ENCODE peak calls at places on chromosome 15, in five cellular contexts. One of them, this sample, is unnamed.
A peak's percentile ranks its signal among the peaks of the same experiment; 100 is the strongest.

GRCh38 chr15:77009646-77010311 is 14.9 kb downstream of the PSTPIP1 start:
- DNase-seq in mesendoderm: no peak
- DNase-seq in IMR-90: peak; percentile 14
- DNase-seq in H9: no peak
- DNase-seq in mesenchymal stem cell: no peak
- DNase-seq in this sample: no peak

GRCh38 chr15:72306211-72306785 is 13.7 kb downstream of the CELF6 start:
- DNase-seq in mesendoderm: peak; percentile 81
- DNase-seq in IMR-90: peak; percentile 32
- DNase-seq in H9: peak; percentile 49
- DNase-seq in mesenchymal stem cell: no peak
- DNase-seq in this sample: no peak

GRCh38 chr15:50257924-50258323 is 7.6 kb downstream of the HDC start:
- DNase-seq in mesendoderm: no peak
- DNase-seq in IMR-90: peak; percentile 77
- DNase-seq in H9: no peak
- DNase-seq in mesenchymal stem cell: peak; percentile 38
- DNase-seq in this sample: no peak

GRCh38 chr15:101027273-101027901 is 108.2 kb downstream of the LRRK1 start:
- DNase-seq in mesendoderm: no peak
- DNase-seq in IMR-90: no peak
- DNase-seq in H9: peak; percentile 28
- DNase-seq in mesenchymal stem cell: no peak
- DNase-seq in this sample: no peak

GRCh38 chr15:82832601-82833209 is 23.3 kb downstream of the WHAMM start:
- DNase-seq in mesendoderm: no peak
- DNase-seq in IMR-90: peak; percentile 93
- DNase-seq in H9: no peak
- DNase-seq in mesenchymal stem cell: peak; percentile 86
- DNase-seq in this sample: no peak

GRCh38 chr15:98714906-98715305 is 66.6 kb downstream of the IGF1R start:
- DNase-seq in mesendoderm: no peak
- DNase-seq in IMR-90: no peak
- DNase-seq in H9: no peak
- DNase-seq in mesenchymal stem cell: no peak
- DNase-seq in this sample: no peak

GRCh38 chr15:65937476-65937875 is 68.2 kb downstream of the RAB11A start:
- DNase-seq in mesendoderm: no peak
- DNase-seq in IMR-90: peak; percentile 15
- DNase-seq in H9: no peak
- DNase-seq in mesenchymal stem cell: peak; percentile 6
- DNase-seq in this sample: no peak

GRCh38 chr15:92082217-92082843 is 228.8 kb downstream of the SLCO3A1 start:
- DNase-seq in mesendoderm: peak; percentile 81
- DNase-seq in IMR-90: peak; percentile 73
- DNase-seq in H9: peak; percentile 74
- DNase-seq in mesenchymal stem cell: peak; percentile 46
- DNase-seq in this sample: peak; percentile 69

GRCh38 chr15:88655780-88656488 is 17.1 kb downstream of the ISG20 start:
- DNase-seq in mesendoderm: no peak
- DNase-seq in IMR-90: no peak
- DNase-seq in H9: no peak
- DNase-seq in mesenchymal stem cell: no peak
- DNase-seq in this sample: no peak

DNA sequence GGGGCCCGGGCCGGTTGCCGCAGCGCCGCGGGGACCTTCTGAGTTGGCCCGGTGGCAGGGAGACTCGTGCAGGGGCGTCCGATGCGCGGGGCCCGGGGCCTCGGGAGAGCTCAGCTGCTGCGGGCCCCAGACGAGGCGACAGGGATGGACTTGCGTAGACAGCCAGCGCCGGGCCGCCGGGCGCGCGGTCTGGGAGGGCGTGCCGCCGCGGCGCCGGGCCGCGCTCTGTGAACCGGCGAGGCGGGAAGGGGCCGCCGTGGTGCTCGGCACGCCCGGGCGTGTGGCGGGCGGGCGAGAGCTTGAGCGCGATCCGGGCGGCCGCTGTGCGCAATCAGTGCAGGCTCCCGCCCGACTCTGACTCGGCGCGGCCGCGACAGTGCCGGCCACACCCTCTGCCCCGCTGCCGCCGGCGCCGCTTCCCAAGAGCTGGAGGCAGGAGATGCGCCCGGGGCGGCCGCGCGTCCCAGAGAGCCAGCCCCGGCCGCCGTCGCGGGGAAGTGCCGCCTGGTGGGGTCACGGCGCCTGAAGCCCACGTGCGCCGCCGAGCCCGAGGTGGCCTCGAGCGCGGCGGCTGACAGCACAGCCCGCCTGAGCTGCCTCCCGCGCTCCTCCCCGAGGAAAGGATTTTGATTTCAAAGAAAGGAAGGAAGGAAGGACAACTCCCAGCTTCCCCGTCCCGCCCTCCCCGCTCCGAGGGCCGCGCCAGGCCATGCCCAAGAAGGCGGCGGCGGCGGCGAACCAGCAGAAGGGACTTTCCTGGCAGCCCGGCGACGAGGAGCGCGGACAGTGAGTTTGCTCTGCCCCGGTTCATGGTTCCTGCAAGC is 669 bp downstream of the TLNRD1 start:
- DNase-seq in mesendoderm: peak; percentile 68
- DNase-seq in IMR-90: peak; percentile 35
- DNase-seq in H9: peak; percentile 48
- DNase-seq in mesenchymal stem cell: peak; percentile 73
- DNase-seq in this sample: peak; percentile 31
- H2BK120ac ChIP-seq in mesendoderm: no peak overlapping the region
- H2BK120ac ChIP-seq in IMR-90: peak overlapping the region; percentile 10
- H2BK120ac ChIP-seq in H9: no peak overlapping the region
- H2BK120ac ChIP-seq in mesenchymal stem cell: peak overlapping the region; percentile 98
- H2BK120ac ChIP-seq in this sample: peak overlapping the region; percentile 100

GRCh38 chr15:78625621-78626280 is 5.0 kb upstream of the CHRNA3 start:
- DNase-seq in mesendoderm: no peak
- DNase-seq in IMR-90: no peak
- DNase-seq in H9: no peak
- DNase-seq in mesenchymal stem cell: no peak
- DNase-seq in this sample: no peak

GRCh38 chr15:78626611-78627010 is 5.8 kb upstream of the CHRNA3 start:
- DNase-seq in mesendoderm: no peak
- DNase-seq in IMR-90: no peak
- DNase-seq in H9: no peak
- DNase-seq in mesenchymal stem cell: no peak
- DNase-seq in this sample: no peak

GRCh38 chr15:78624651-78625590 is 4.1 kb upstream of the CHRNA3 start:
- DNase-seq in mesendoderm: no peak
- DNase-seq in IMR-90: no peak
- DNase-seq in H9: no peak
- DNase-seq in mesenchymal stem cell: no peak
- DNase-seq in this sample: no peak

GRCh38 chr15:78621810-78622402 is 1.1 kb upstream of the CHRNA3 start:
- DNase-seq in mesendoderm: no peak
- DNase-seq in IMR-90: no peak
- DNase-seq in H9: no peak
- DNase-seq in mesenchymal stem cell: no peak
- DNase-seq in this sample: no peak

GRCh38 chr15:78623786-78624497 is 3.1 kb upstream of the CHRNA3 start:
- DNase-seq in mesendoderm: no peak
- DNase-seq in IMR-90: no peak
- DNase-seq in H9: no peak
- DNase-seq in mesenchymal stem cell: no peak
- DNase-seq in this sample: no peak
- H3K27me3 ChIP-seq in mesendoderm: peaks cover 14% of the 10 kb centered on the region
- H3K27me3 ChIP-seq in IMR-90: peaks cover 77% of the 10 kb centered on the region
- H3K27me3 ChIP-seq in H9: peaks cover 7% of the 10 kb centered on the region
- H3K27me3 ChIP-seq in mesenchymal stem cell: peaks cover 97% of the 10 kb centered on the region
- H3K27me3 ChIP-seq in this sample: peaks cover 6% of the 10 kb centered on the region

GRCh38 chr15:42547926-42548257 is 701 bp downstream of the LRRC57 start:
- DNase-seq in mesendoderm: no peak
- DNase-seq in IMR-90: peak; percentile 55
- DNase-seq in H9: no peak
- DNase-seq in mesenchymal stem cell: no peak
- DNase-seq in this sample: no peak
- H2BK120ac ChIP-seq in mesendoderm: no peak overlapping the region
- H2BK120ac ChIP-seq in IMR-90: no peak overlapping the region
- H2BK120ac ChIP-seq in H9: no peak overlapping the region
- H2BK120ac ChIP-seq in mesenchymal stem cell: no peak overlapping the region
- H2BK120ac ChIP-seq in this sample: no peak overlapping the region

GRCh38 chr15:73367624-73368300 is 996 bp downstream of the HCN4 start:
- DNase-seq in mesendoderm: no peak
- DNase-seq in IMR-90: no peak
- DNase-seq in H9: no peak
- DNase-seq in mesenchymal stem cell: no peak
- DNase-seq in this sample: no peak

GRCh38 chr15:73370151-73370550 is 1.4 kb upstream of the HCN4 start:
- DNase-seq in mesendoderm: peak; percentile 73
- DNase-seq in IMR-90: no peak
- DNase-seq in H9: no peak
- DNase-seq in mesenchymal stem cell: no peak
- DNase-seq in this sample: no peak

GRCh38 chr15:73368301-73369072 is at the start of gene HCN4:
- DNase-seq in mesendoderm: peak; percentile 81
- DNase-seq in IMR-90: no peak
- DNase-seq in H9: peak; percentile 84
- DNase-seq in mesenchymal stem cell: no peak
- DNase-seq in this sample: peak; percentile 72

GRCh38 chr15:73366766-73367623 is 1.8 kb downstream of the HCN4 start:
- DNase-seq in mesendoderm: peak; percentile 78
- DNase-seq in IMR-90: no peak
- DNase-seq in H9: peak; percentile 56
- DNase-seq in mesenchymal stem cell: no peak
- DNase-seq in this sample: no peak

DNA sequence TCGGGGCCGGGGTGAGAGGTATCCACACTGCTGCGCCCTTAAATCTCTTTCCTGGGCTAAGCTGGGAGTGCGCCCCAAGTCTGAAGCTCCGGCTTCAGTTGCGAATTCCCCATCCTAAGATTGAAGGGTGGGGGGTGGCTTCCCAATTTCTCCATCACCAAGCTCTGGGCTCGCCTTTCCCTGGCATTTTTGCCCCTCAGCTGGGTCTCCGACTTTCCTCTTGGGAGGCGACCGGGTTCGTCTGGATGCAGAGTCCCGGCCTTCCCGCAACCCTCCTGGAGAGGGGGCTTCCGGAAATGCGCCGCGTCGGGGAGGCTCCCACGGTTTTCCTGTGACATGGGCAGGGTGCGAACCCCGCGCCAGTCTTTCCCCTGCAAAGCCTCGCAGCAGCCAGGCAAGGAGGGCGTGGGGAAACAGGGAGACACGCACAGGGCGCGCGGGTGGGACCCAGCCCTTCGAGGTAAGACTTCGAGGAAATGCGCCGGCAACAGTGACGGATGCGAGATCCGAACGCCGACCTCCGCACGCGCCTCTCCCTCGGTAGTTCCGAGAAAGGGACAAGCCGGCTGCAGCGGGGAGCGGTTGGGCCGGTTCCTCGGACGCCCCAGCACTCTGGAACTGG is 426 bp upstream of the HCN4 start:
- DNase-seq in mesendoderm: no peak
- DNase-seq in IMR-90: no peak
- DNase-seq in H9: no peak
- DNase-seq in mesenchymal stem cell: no peak
- DNase-seq in this sample: no peak
- H3K27me3 ChIP-seq in mesendoderm: no peaks in the 10 kb centered on the region
- H3K27me3 ChIP-seq in IMR-90: peaks cover 88% of the 10 kb centered on the region
- H3K27me3 ChIP-seq in H9: no peaks in the 10 kb centered on the region
- H3K27me3 ChIP-seq in mesenchymal stem cell: peaks cover 91% of the 10 kb centered on the region
- H3K27me3 ChIP-seq in this sample: peaks cover 36% of the 10 kb centered on the region

GRCh38 chr15:41944313-41944940 is 27.9 kb downstream of the EHD4 start:
- DNase-seq in mesendoderm: peak; percentile 76
- DNase-seq in IMR-90: peak; percentile 94
- DNase-seq in H9: no peak
- DNase-seq in mesenchymal stem cell: peak; percentile 91
- DNase-seq in this sample: peak; percentile 44
- H2BK120ac ChIP-seq in mesendoderm: no peak overlapping the region
- H2BK120ac ChIP-seq in IMR-90: peak overlapping the region; percentile 100
- H2BK120ac ChIP-seq in H9: no peak overlapping the region
- H2BK120ac ChIP-seq in mesenchymal stem cell: peak overlapping the region; percentile 1
- H2BK120ac ChIP-seq in this sample: peak overlapping the region; percentile 40

GRCh38 chr15:96358006-96358794 is 27.7 kb downstream of the NR2F2 start:
- DNase-seq in mesendoderm: peak; percentile 16
- DNase-seq in IMR-90: no peak
- DNase-seq in H9: peak; percentile 37
- DNase-seq in mesenchymal stem cell: no peak
- DNase-seq in this sample: no peak

GRCh38 chr15:96358795-96359190 is 28.3 kb downstream of the NR2F2 start:
- DNase-seq in mesendoderm: no peak
- DNase-seq in IMR-90: no peak
- DNase-seq in H9: no peak
- DNase-seq in mesenchymal stem cell: no peak
- DNase-seq in this sample: no peak

GRCh38 chr15:96360581-96361308 is 30.2 kb downstream of the NR2F2 start:
- DNase-seq in mesendoderm: peak; percentile 72
- DNase-seq in IMR-90: no peak
- DNase-seq in H9: peak; percentile 76
- DNase-seq in mesenchymal stem cell: peak; percentile 29
- DNase-seq in this sample: peak; percentile 69

GRCh38 chr15:96359772-96360498 is 29.4 kb downstream of the NR2F2 start:
- DNase-seq in mesendoderm: peak; percentile 64
- DNase-seq in IMR-90: no peak
- DNase-seq in H9: peak; percentile 53
- DNase-seq in mesenchymal stem cell: peak; percentile 76
- DNase-seq in this sample: no peak

DNA sequence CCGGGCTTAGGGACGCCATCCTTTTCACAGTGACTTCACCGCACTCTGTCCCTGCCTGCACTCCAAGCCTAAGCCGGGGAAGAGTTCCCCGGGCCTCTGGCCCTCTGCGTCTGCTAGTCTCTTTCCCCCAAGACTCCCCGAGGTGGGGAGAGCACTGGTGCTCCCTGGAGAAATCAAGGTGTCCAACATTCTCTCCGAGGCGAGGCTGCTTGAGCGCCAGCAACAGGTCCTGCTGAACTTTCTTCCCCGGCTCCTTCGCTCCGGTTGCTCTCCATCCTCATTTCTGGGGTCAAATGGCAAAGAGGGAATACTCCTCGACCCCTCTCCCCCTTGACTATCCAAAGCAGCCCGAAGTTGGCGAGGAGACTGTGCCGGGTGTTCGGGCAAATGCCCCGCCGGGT is 28.9 kb downstream of the NR2F2 start:
- DNase-seq in mesendoderm: peak; percentile 31
- DNase-seq in IMR-90: no peak
- DNase-seq in H9: peak; percentile 30
- DNase-seq in mesenchymal stem cell: peak; percentile 34
- DNase-seq in this sample: no peak
- H3K27me3 ChIP-seq in mesendoderm: peaks cover 73% of the 10 kb centered on the region
- H3K27me3 ChIP-seq in IMR-90: no peaks in the 10 kb centered on the region
- H3K27me3 ChIP-seq in H9: peaks cover 97% of the 10 kb centered on the region
- H3K27me3 ChIP-seq in mesenchymal stem cell: no peaks in the 10 kb centered on the region
- H3K27me3 ChIP-seq in this sample: peaks cover 7% of the 10 kb centered on the region